ENCODE peak calls at places on chromosome X, in four cellular contexts. R is A549, W is WTC11, I is HepG2. E is an unnamed sample.

GRCh38 chrX:130467936-130468335 is 66.1 kb downstream of the RBMX2 start:
- DNase-seq in R (no peak), W (no peak), I (no peak), E (no peak)

GRCh38 chrX:2185341-2186082 is 315.3 kb downstream of the DHRSX start:
- DNase-seq in R (peak; percentile 44), W (peak; percentile 43), I (no peak), E (no peak)

GRCh38 chrX:119502727-119503483 is 34.7 kb downstream of the SLC25A5 start:
- DNase-seq in R (peak; percentile 96), W (no peak), I (peak; percentile 65), E (no peak)

GRCh38 chrX:53223955-53224859 is 800 bp downstream of the KDM5C start:
- DNase-seq in R (peak; percentile 13), W (peak; percentile 19), I (peak; percentile 13), E (no peak)

GRCh38 chrX:49695276-49696180 is at the start of gene PAGE1:
- DNase-seq in R (no peak), W (no peak), I (no peak), E (peak; percentile 32)

GRCh38 chrX:40434947-40435346 is 145.8 kb upstream of the ATP6AP2 start:
- DNase-seq in R (no peak), W (peak; percentile 27), I (no peak), E (peak; percentile 79)

GRCh38 chrX:112714357-112714918 is 34.7 kb upstream of the LHFPL1 start:
- DNase-seq in R (no peak), W (no peak), I (no peak), E (no peak)

GRCh38 chrX:13440166-13440565 is 120.3 kb upstream of the ATXN3L start:
- DNase-seq in R (no peak), W (no peak), I (no peak), E (no peak)

GRCh38 chrX:16212436-16212835 is 45.2 kb downstream of the MAGEB17 start:
- DNase-seq in R (peak; percentile 22), W (no peak), I (peak; percentile 0), E (no peak)

GRCh38 chrX:109774706-109775105 is 41.6 kb upstream of the ACSL4 start:
- DNase-seq in R (peak; percentile 56), W (no peak), I (peak; percentile 79), E (peak; percentile 46)

GRCh38 chrX:40099046-40099968 is 1.5 kb upstream of the BCOR start:
- DNase-seq in R (no peak), W (peak; percentile 64), I (no peak), E (no peak)

GRCh38 chrX:13142891-13143290 is 98.5 kb upstream of the FAM9C start:
- DNase-seq in R (no peak), W (no peak), I (no peak), E (no peak)

GRCh38 chrX:1421433-1422134 is 29.7 kb upstream of the SLC25A6 start:
- DNase-seq in R (peak; percentile 64), W (no peak), I (no peak), E (no peak)

GRCh38 chrX:68717663-68718442 is 70.4 kb downstream of the STARD8 start:
- DNase-seq in R (no peak), W (no peak), I (no peak), E (no peak)

GRCh38 chrX:48488034-48488433 is 12.0 kb downstream of the FTSJ1 start:
- DNase-seq in R (no peak), W (no peak), I (no peak), E (no peak)

GRCh38 chrX:43971966-43972961 is 926 bp downstream of the NDP start:
- DNase-seq in R (no peak), W (no peak), I (no peak), E (no peak)

GRCh38 chrX:133598596-133599334 is 183.5 kb upstream of the GPC4 start:
- DNase-seq in R (no peak), W (no peak), I (no peak), E (no peak)

GRCh38 chrX:13339607-13340006 is 19.8 kb upstream of the ATXN3L start:
- DNase-seq in R (no peak), W (no peak), I (no peak), E (no peak)

GRCh38 chrX:109360301-109360700 is 121.6 kb downstream of the GUCY2F start:
- DNase-seq in R (no peak), W (no peak), I (no peak), E (no peak)

GRCh38 chrX:153439977-153440376 is 5.9 kb downstream of the TREX2 start:
- DNase-seq in R (no peak), W (no peak), I (no peak), E (no peak)

GRCh38 chrX:40468033-40468979 is 112.5 kb upstream of the ATP6AP2 start:
- DNase-seq in R (peak; percentile 66), W (peak; percentile 16), I (peak; percentile 86), E (peak; percentile 48)

GRCh38 chrX:53093177-53093655 is 726 bp upstream of the KANTR start:
- DNase-seq in R (peak; percentile 92), W (peak; percentile 80), I (peak; percentile 58), E (peak; percentile 71)

GRCh38 chrX:53093748-53094583 is at the start of gene KANTR:
- DNase-seq in R (peak; percentile 96), W (peak; percentile 84), I (peak; percentile 94), E (peak; percentile 79)

GRCh38 chrX:63387411-63387810 is 36.3 kb upstream of the SPIN4 start:
- DNase-seq in R (no peak), W (no peak), I (no peak), E (no peak)

GRCh38 chrX:41542151-41542935 is 95.2 kb downstream of the NYX start:
- DNase-seq in R (no peak), W (no peak), I (no peak), E (peak; percentile 8)
- TF ChIP-seq HMGXB4 in R (no peak), W (no peak), I (no peak), E (no peak)

GRCh38 chrX:55007633-55008032 is 7.5 kb downstream of the APEX2 start:
- DNase-seq in R (peak; percentile 31), W (no peak), I (peak; percentile 73), E (no peak)
- TF ChIP-seq HMGXB4 in R (no peak), W (no peak), I (no peak), E (no peak)

GRCh38 chrX:20265221-20265725 is 1.4 kb downstream of the RPS6KA3 start:
- DNase-seq in R (peak; percentile 71), W (peak; percentile 12), I (peak; percentile 31), E (peak; percentile 89)

GRCh38 chrX:20265726-20266681 is 705 bp downstream of the RPS6KA3 start:
- DNase-seq in R (peak; percentile 24), W (peak; percentile 16), I (no peak), E (peak; percentile 17)

GRCh38 chrX:20267924-20268701 is 1.4 kb upstream of the RPS6KA3 start:
- DNase-seq in R (no peak), W (peak; percentile 59), I (no peak), E (peak; percentile 8)

GRCh38 chrX:20267599-20267923 is 852 bp upstream of the RPS6KA3 start:
- DNase-seq in R (no peak), W (no peak), I (no peak), E (no peak)

GRCh38 chrX:20266810-20267598 is at the start of gene RPS6KA3:
- DNase-seq in R (peak; percentile 93), W (peak; percentile 82), I (peak; percentile 71), E (peak; percentile 91)
- TF ChIP-seq HMGXB4 in R (no peak), W (no peak), I (no peak), E (no peak)

GRCh38 chrX:139831689-139832456 is 101.0 kb downstream of the ATP11C start:
- DNase-seq in R (peak; percentile 33), W (no peak), I (no peak), E (no peak)
- TF ChIP-seq HMGXB4 in R (no peak), W (no peak), I (no peak), E (no peak)

DNA sequence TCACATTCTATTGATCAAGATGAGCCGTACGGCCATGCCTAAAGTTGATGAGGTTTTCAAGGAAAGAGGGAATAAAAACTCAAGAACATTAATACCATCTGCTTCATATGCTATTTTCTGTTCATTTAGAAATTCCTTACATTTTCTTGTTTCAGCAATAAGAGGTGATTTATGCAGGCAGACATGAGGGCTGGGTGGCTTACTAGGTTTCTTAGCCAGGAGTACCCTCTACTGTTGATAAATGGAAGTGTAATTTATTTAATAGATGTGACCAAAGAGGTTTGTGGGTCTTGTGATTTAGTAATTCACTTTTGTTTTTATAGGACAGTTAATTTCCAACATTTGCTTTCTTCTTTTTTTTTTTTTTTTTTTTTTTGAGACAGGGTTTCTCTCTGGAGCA is 6.4 kb upstream of the SMIM9 start:
- DNase-seq in R (peak; percentile 54), W (no peak), I (peak; percentile 16), E (peak; percentile 65)
- TF ChIP-seq HMGXB4 in R (no peak), W (no peak), I (no peak), E (no peak)

GRCh38 chrX:134640914-134641313 is 17.4 kb downstream of the PLAC1 start:
- DNase-seq in R (no peak), W (no peak), I (no peak), E (no peak)

GRCh38 chrX:134633832-134634231 is 24.4 kb downstream of the PLAC1 start:
- DNase-seq in R (no peak), W (no peak), I (no peak), E (no peak)

GRCh38 chrX:134634691-134635090 is 23.6 kb downstream of the PLAC1 start:
- DNase-seq in R (no peak), W (no peak), I (no peak), E (no peak)

GRCh38 chrX:134632386-134632785 is 25.9 kb downstream of the PLAC1 start:
- DNase-seq in R (no peak), W (no peak), I (no peak), E (no peak)

GRCh38 chrX:134636859-134637258 is 21.4 kb downstream of the PLAC1 start:
- DNase-seq in R (no peak), W (no peak), I (no peak), E (no peak)
- TF ChIP-seq HMGXB4 in R (no peak), W (no peak), I (no peak), E (no peak)

GRCh38 chrX:152276277-152276676 is 137.9 kb upstream of the MAGEA10 start:
- DNase-seq in R (no peak), W (no peak), I (no peak), E (no peak)
- TF ChIP-seq HMGXB4 in R (no peak), W (no peak), I (no peak), E (no peak)

DNA sequence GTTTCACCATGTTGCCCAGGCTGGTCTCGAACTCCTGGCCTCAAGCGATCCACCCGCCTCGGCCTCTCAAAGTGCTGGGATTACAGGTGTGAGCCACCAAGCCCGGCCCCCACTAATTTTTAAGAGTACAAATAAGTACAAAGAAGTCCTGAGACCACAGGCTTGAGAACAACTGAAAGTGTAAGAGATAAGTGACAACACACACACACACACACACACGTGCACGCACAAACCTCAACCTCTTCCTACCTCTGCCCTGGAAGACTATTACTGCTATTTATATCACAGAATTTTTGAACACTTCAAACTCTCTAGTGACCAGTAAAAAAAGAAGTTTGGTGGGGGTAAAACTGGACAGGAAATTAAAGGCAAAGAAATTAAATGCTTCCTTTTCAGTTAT is 7.5 kb downstream of the KLHL15 start:
- DNase-seq in R (no peak), W (no peak), I (no peak), E (no peak)
- TF ChIP-seq HMGXB4 in R (no peak), W (no peak), I (no peak), E (no peak)

E was measured in K562.